ENCODE peak calls at places on chromosomes 1 and 21, in six cellular contexts. F is K562, E is HepG2, I is HCT116, N is H1, T is GM12878. V is an unnamed sample.

GRCh38 chr1:63787875-63788274 is 14.1 kb downstream of the ROR1 start:
- DNase-seq in F (no peak), T (no peak), E (no peak), N (no peak), I (no peak), V (no peak)

GRCh38 chr1:100455478-100456072 is 82.4 kb upstream of the GPR88 start:
- DNase-seq in F (no peak), T (no peak), I (no peak), E (no peak), N (no peak), V (no peak)

GRCh38 chr1:155978973-155979429 is 654 bp upstream of the ARHGEF2 start:
- DNase-seq in E (no peak), F (peak), I (no peak), T (no peak), N (no peak), V (no peak)

GRCh38 chr1:50427086-50427817 is 4.0 kb upstream of the DMRTA2 start:
- DNase-seq in I (no peak), N (no peak), F (no peak), E (no peak), T (no peak), V (no peak)

GRCh38 chr21:38181101-38181500 is 75.7 kb upstream of the KCNJ15 start:
- DNase-seq in I (no peak), E (no peak), T (no peak), F (no peak), N (no peak), V (no peak)

GRCh38 chr1:203661572-203661971 is 34.9 kb downstream of the ATP2B4 start:
- DNase-seq in F (no peak), I (peak), E (peak), T (no peak), N (no peak), V (peak)

GRCh38 chr1:200905411-200906052 is 10.8 kb downstream of the INAVA start:
- DNase-seq in E (peak), F (no peak), N (no peak), I (no peak), T (no peak), V (no peak)

GRCh38 chr1:83970119-83970518 is 28.8 kb downstream of the TTLL7 start:
- DNase-seq in F (no peak), I (no peak), N (no peak), E (no peak), T (no peak), V (peak)

GRCh38 chr1:183694035-183694434 is 40.9 kb upstream of the APOBEC4 start:
- DNase-seq in E (no peak), N (no peak), I (no peak), F (no peak), T (no peak), V (no peak)

GRCh38 chr1:44208216-44208615 is 5.1 kb upstream of the DMAP1 start:
- DNase-seq in E (no peak), T (no peak), I (no peak), F (no peak), N (no peak), V (no peak)

GRCh38 chr1:11397151-11397902 is 81.6 kb upstream of the DISP3 start:
- DNase-seq in T (no peak), I (no peak), F (no peak), N (no peak), E (no peak), V (no peak)

GRCh38 chr1:21266119-21266774 is 24.0 kb downstream of the ECE1 start:
- DNase-seq in F (peak), T (no peak), N (no peak), E (peak), I (no peak), V (no peak)

GRCh38 chr1:51170342-51170741 is 65.7 kb upstream of the RNF11 start:
- DNase-seq in I (no peak), F (no peak), E (peak), N (no peak), T (no peak), V (peak)

GRCh38 chr1:154866257-154866994 is 3.7 kb downstream of the KCNN3 start:
- DNase-seq in T (no peak), N (no peak), E (no peak), I (no peak), F (peak), V (no peak)

GRCh38 chr21:44281801-44282200 is 3.9 kb upstream of the AIRE start:
- DNase-seq in F (no peak), E (no peak), I (no peak), T (no peak), N (no peak), V (no peak)

GRCh38 chr1:2523191-2523890 is 3.1 kb downstream of the PANK4 start:
- DNase-seq in I (no peak), N (no peak), F (no peak), E (no peak), T (no peak), V (no peak)

GRCh38 chr1:199931666-199932377 is 95.7 kb upstream of the NR5A2 start:
- DNase-seq in T (no peak), I (no peak), E (peak), N (no peak), F (peak), V (peak)

GRCh38 chr21:44890338-44890931 is 16.9 kb upstream of the PTTG1IP start:
- DNase-seq in T (no peak), I (no peak), E (no peak), N (no peak), F (no peak), V (no peak)

GRCh38 chr1:172969611-172970010 is 81.1 kb downstream of the TNFSF18 start:
- DNase-seq in N (no peak), T (no peak), I (no peak), F (no peak), E (peak), V (no peak)

GRCh38 chr21:33769057-33769456 is 126.8 kb downstream of the ITSN1 start:
- DNase-seq in N (no peak), T (no peak), E (no peak), I (no peak), F (no peak), V (no peak)

GRCh38 chr1:161119017-161119378 is 1.1 kb downstream of the NIT1 start:
- DNase-seq in F (peak), N (no peak), T (no peak), I (no peak), E (no peak), V (peak)

GRCh38 chr1:155892801-155893200 is 18.3 kb downstream of the RIT1 start:
- DNase-seq in I (peak), E (no peak), T (no peak), N (no peak), F (no peak), V (no peak)

GRCh38 chr1:177873238-177873637 is 96.6 kb downstream of the SEC16B start:
- DNase-seq in N (no peak), I (no peak), T (no peak), F (no peak), E (peak), V (no peak)

GRCh38 chr1:24898152-24898908 is 31.7 kb downstream of the RUNX3 start:
- DNase-seq in N (peak), F (peak), I (peak), E (no peak), T (no peak), V (peak)

GRCh38 chr1:172120381-172120780 is 279.1 kb downstream of the DNM3 start:
- DNase-seq in N (no peak), I (no peak), F (no peak), E (no peak), T (peak), V (no peak)

GRCh38 chr1:10911274-10912166 is 100.9 kb upstream of the TARDBP start:
- DNase-seq in N (no peak), T (no peak), F (no peak), E (no peak), I (no peak), V (no peak)

GRCh38 chr1:145916745-145917144 is 1.8 kb downstream of the PEX11B start:
- DNase-seq in I (no peak), N (no peak), T (no peak), F (peak), E (no peak), V (no peak)

GRCh38 chr1:17128361-17128760 is 9.1 kb upstream of the PADI2 start:
- DNase-seq in F (no peak), E (no peak), T (no peak), N (no peak), I (peak), V (no peak)

GRCh38 chr1:186848509-186849130 is 19.9 kb downstream of the PLA2G4A start:
- DNase-seq in E (peak), F (no peak), T (no peak), I (no peak), N (no peak), V (no peak)

GRCh38 chr1:68078647-68079046 is 28.2 kb upstream of the DIRAS3 start:
- DNase-seq in F (no peak), I (no peak), E (no peak), N (no peak), T (no peak), V (no peak)

GRCh38 chr1:16076003-16076870 is 2.8 kb upstream of the FAM131C start:
- DNase-seq in E (no peak), F (peak), N (no peak), T (no peak), I (peak), V (no peak)

GRCh38 chr1:212671342-212672031 is 28.2 kb downstream of the BATF3 start:
- DNase-seq in F (no peak), T (no peak), E (no peak), I (no peak), N (no peak), V (no peak)

GRCh38 chr1:190373705-190374336 is 103.8 kb downstream of the BRINP3 start:
- DNase-seq in F (no peak), I (peak), N (no peak), E (peak), T (no peak), V (peak)

GRCh38 chr1:35577071-35577998 is 4.2 kb downstream of the TFAP2E start:
- DNase-seq in N (no peak), T (peak), E (no peak), F (no peak), I (no peak), V (no peak)

GRCh38 chr1:221574529-221574928 is 167.4 kb downstream of the DUSP10 start:
- DNase-seq in T (no peak), E (no peak), I (no peak), F (no peak), N (no peak), V (no peak)

GRCh38 chr1:20589331-20590312 is 725 bp downstream of the CDA start:
- DNase-seq in F (peak), T (no peak), N (no peak), E (no peak), I (no peak), V (no peak)

DNA sequence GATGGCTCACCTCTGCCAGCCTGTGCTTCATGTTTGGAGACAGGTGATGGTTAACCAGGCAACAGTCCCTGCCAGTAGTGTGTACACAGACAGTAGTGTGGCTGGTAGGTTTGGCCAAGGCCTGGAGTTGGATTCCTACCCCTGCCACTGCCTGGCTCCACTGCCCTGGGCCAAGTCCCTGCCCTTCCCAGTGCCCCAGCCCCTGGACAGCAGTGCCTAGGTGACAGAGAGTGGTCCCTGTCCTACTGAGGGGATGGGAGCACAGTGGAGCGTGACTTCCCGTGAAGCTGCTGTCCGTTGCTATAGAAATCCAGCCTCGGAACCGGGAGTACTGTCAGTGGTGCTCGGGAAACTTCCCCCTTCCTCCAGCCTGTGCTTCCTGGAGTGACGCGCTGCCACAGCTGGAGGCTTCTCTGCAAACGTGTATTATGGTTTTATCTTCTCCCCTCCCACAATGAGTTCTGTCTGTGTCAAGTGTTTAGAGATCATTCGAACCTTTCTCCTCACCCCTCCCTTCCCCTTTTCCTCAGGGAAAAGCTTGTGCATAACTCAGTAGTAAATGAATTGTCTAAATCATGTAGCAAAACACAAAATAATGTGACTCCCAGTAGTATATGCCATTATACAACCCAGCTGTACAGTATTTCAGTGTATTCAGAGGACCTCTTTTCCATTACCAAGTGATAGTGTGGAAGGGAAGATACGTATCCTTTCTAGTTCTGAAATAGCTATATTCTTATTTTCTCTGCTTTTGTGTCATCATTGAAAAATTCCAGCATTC is 73.4 kb downstream of the GALNT2 start:
- DNase-seq in T (no peak), E (no peak), F (peak), I (no peak), N (no peak), V (no peak)
- TF ChIP-seq JUND in T (no peak), E (no peak), F (peak), I (no peak), N (no peak), V (no peak)

DNA sequence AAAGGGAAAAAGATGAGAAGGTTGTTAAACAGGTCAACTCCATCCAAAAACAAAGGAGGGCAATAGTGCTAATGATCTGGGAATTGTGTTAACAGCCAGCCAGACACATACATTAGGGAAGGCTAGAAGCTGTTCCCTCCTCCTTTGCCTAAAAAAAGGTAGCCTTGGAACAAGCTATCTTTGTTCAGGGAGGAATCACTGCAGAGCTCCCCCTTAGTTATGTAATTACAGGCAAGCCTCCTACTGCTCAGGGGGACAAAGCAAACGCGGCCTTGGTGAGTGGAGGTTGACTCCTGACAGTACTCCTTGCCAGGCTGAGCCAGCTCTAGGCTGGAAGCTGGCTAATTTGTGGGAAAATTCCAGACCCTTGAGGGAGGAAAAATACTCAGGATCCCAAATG is 97.6 kb downstream of the VAV3 start:
- DNase-seq in E (no peak), N (peak), I (no peak), T (no peak), F (no peak), V (no peak)
- TF ChIP-seq JUND in E (no peak), N (peak), I (no peak), T (no peak), F (no peak), V (no peak)

GRCh38 chr1:235954306-235955283 is 87.9 kb upstream of the LYST start:
- DNase-seq in F (no peak), N (no peak), I (no peak), T (peak), E (peak), V (no peak)
- TF ChIP-seq JUND in F (no peak), N (no peak), I (no peak), T (no peak), E (no peak), V (no peak)

GRCh38 chr1:179831225-179831624 is 46.4 kb downstream of the TOR1AIP2 start:
- DNase-seq in F (no peak), I (no peak), T (no peak), N (no peak), E (no peak), V (no peak)
- TF ChIP-seq JUND in F (no peak), I (no peak), T (no peak), N (no peak), E (no peak), V (no peak)

GRCh38 chr1:22952694-22953391 is 19.8 kb downstream of the LACTBL1 start:
- DNase-seq in I (no peak), N (no peak), F (no peak), E (no peak), T (no peak), V (no peak)
- TF ChIP-seq JUND in I (no peak), N (no peak), F (no peak), E (no peak), T (no peak), V (no peak)

GRCh38 chr1:22557341-22557950 is 5.8 kb upstream of the EPHA8 start:
- DNase-seq in N (no peak), F (no peak), I (no peak), T (no peak), E (no peak), V (peak)
- TF ChIP-seq JUND in N (no peak), F (no peak), I (no peak), T (no peak), E (no peak), V (no peak)

V was measured in T47D.